ENCODE peak calls at places on chromosome 12, in ten cellular contexts. O is NCI-H1436, J is GM20000, G is NCI-H2171, L is neural progenitor cell, X is DND-41, C is anterior cingulate cortex, Q is NCI-H2081, B is Panc1, P is EH. I is an unnamed sample.

GRCh38 chr12:32761716-32762115 is 6.0 kb upstream of the YARS2 start:
- DNase-seq in O (no peak), J (no peak), G (no peak), L (no peak), X (no peak), C (no peak), Q (no peak), B (no peak), P (no peak), I (no peak)

GRCh38 chr12:20150835-20151234 is 217.5 kb upstream of the PDE3A start:
- DNase-seq in O (no peak), J (no peak), G (no peak), L (no peak), X (no peak), C (no peak), Q (peak; percentile 56), B (no peak), P (no peak), I (peak; percentile 77)

GRCh38 chr12:122980192-122981035 is at the start of gene ARL6IP4:
- DNase-seq in O (peak; percentile 46), J (peak; percentile 94), G (peak; percentile 70), L (peak; percentile 80), X (peak; percentile 70), C (no peak), Q (peak; percentile 71), B (no peak), P (peak; percentile 71), I (peak; percentile 91)

GRCh38 chr12:130579231-130579630 is 136.9 kb downstream of the RIMBP2 start:
- DNase-seq in O (no peak), J (no peak), G (no peak), L (no peak), X (no peak), C (no peak), Q (no peak), B (no peak), P (no peak), I (no peak)

GRCh38 chr12:42482820-42483533 is 106.6 kb downstream of the PRICKLE1 start:
- DNase-seq in O (peak; percentile 38), J (peak; percentile 94), G (peak; percentile 46), L (peak; percentile 94), X (no peak), C (peak; percentile 40), Q (peak; percentile 55), B (no peak), P (peak; percentile 58), I (peak; percentile 80)

GRCh38 chr12:57119694-57120093 is 8.5 kb upstream of the STAT6 start:
- DNase-seq in O (no peak), J (no peak), G (no peak), L (no peak), X (no peak), C (no peak), Q (no peak), B (no peak), P (no peak), I (no peak)

GRCh38 chr12:68367136-68367535 is 35.0 kb upstream of the MDM1 start:
- DNase-seq in O (no peak), J (no peak), G (no peak), L (no peak), X (no peak), C (no peak), Q (no peak), B (no peak), P (no peak), I (no peak)

GRCh38 chr12:46493352-46494209 is 121.0 kb upstream of the SLC38A2 start:
- DNase-seq in O (no peak), J (no peak), G (no peak), L (no peak), X (no peak), C (no peak), Q (no peak), B (peak; percentile 41), P (no peak), I (peak; percentile 55)

GRCh38 chr12:14768823-14769405 is 34.4 kb downstream of the WBP11 start:
- DNase-seq in O (no peak), J (no peak), G (no peak), L (peak; percentile 26), X (no peak), C (no peak), Q (no peak), B (no peak), P (peak; percentile 26), I (no peak)

GRCh38 chr12:64103821-64104220 is 118.3 kb downstream of the KICS2 start:
- DNase-seq in O (no peak), J (no peak), G (no peak), L (no peak), X (no peak), C (no peak), Q (no peak), B (no peak), P (peak; percentile 40), I (no peak)

GRCh38 chr12:6382371-6382770 is 1.6 kb upstream of the LTBR start:
- DNase-seq in O (no peak), J (no peak), G (no peak), L (peak; percentile 40), X (no peak), C (no peak), Q (no peak), B (no peak), P (no peak), I (no peak)

GRCh38 chr12:50467441-50467840 is 37.3 kb upstream of the DIP2B start:
- DNase-seq in O (no peak), J (no peak), G (no peak), L (no peak), X (no peak), C (no peak), Q (no peak), B (no peak), P (no peak), I (no peak)

GRCh38 chr12:54917001-54917488 is 62.7 kb downstream of the MUCL1 start:
- DNase-seq in O (no peak), J (no peak), G (no peak), L (no peak), X (no peak), C (no peak), Q (no peak), B (no peak), P (no peak), I (no peak)

GRCh38 chr12:95622879-95623278 is 71.6 kb upstream of the USP44 start:
- DNase-seq in O (no peak), J (no peak), G (no peak), L (no peak), X (no peak), C (no peak), Q (no peak), B (no peak), P (no peak), I (no peak)

GRCh38 chr12:53102883-53103807 is at the start of gene SOAT2:
- DNase-seq in O (no peak), J (no peak), G (no peak), L (no peak), X (peak; percentile 51), C (no peak), Q (peak; percentile 46), B (no peak), P (no peak), I (no peak)

GRCh38 chr12:89350661-89351488 is 1.4 kb downstream of the DUSP6 start:
- DNase-seq in O (no peak), J (peak; percentile 36), G (no peak), L (peak; percentile 31), X (peak; percentile 49), C (no peak), Q (no peak), B (no peak), P (peak; percentile 44), I (peak; percentile 51)

GRCh38 chr12:83042441-83043215 is 355.9 kb downstream of the TMTC2 start:
- DNase-seq in O (no peak), J (no peak), G (no peak), L (peak; percentile 78), X (no peak), C (no peak), Q (no peak), B (no peak), P (peak; percentile 33), I (no peak)

GRCh38 chr12:47614521-47614920 is 91.3 kb downstream of the RPAP3 start:
- DNase-seq in O (no peak), J (no peak), G (no peak), L (no peak), X (no peak), C (no peak), Q (no peak), B (no peak), P (no peak), I (no peak)